ENCODE peak calls at places on chromosomes 11 and 22, in ten cellular contexts. L is epithelial cell of proximal tubule, J is heart left ventricle, S is heart right ventricle, M is colonic mucosa, I is gastrocnemius medialis, B is chondrocyte, D is GM12865, C is body of pancreas, X is AG10803. Q is an unnamed sample.

GRCh38 chr11:47208628-47209027 is 6.1 kb upstream of the DDB2 start:
- DNase-seq in M (no peak), L (no peak), X (no peak), I (no peak), S (no peak), D (no peak), C (no peak), J (no peak), B (no peak), Q (no peak)

GRCh38 chr11:251550-251949 is 14.8 kb downstream of the PSMD13 start:
- DNase-seq in X (peak), S (no peak), L (no peak), I (no peak), D (peak), M (no peak), B (no peak), J (no peak), C (no peak), Q (no peak)

GRCh38 chr22:41841085-41841712 is 8.3 kb downstream of the SREBF2 start:
- DNase-seq in S (no peak), L (no peak), J (no peak), B (no peak), I (no peak), X (no peak), D (no peak), C (no peak), M (peak), Q (no peak)

GRCh38 chr22:17970205-17970708 is 54.1 kb downstream of the MICAL3 start:
- DNase-seq in C (no peak), X (no peak), S (no peak), D (no peak), L (no peak), B (no peak), I (no peak), M (no peak), J (no peak), Q (peak)

GRCh38 chr11:48141475-48142100 is 75.0 kb upstream of the OR4B1 start:
- DNase-seq in S (no peak), B (no peak), C (no peak), L (no peak), D (no peak), X (peak), J (no peak), M (no peak), I (peak), Q (peak)

GRCh38 chr11:62337682-62338181 is 484 bp downstream of the ASRGL1 start:
- DNase-seq in S (peak), X (no peak), D (peak), J (no peak), C (peak), B (peak), M (peak), I (no peak), L (no peak), Q (no peak)

GRCh38 chr11:111565111-111565720 is 24.7 kb downstream of the LAYN start:
- DNase-seq in C (peak), B (no peak), S (peak), M (peak), D (peak), I (peak), L (peak), X (peak), J (peak), Q (peak)

GRCh38 chr22:49825436-49825835 is 2.2 kb downstream of the BRD1 start:
- DNase-seq in B (no peak), D (no peak), I (no peak), J (no peak), X (peak), C (no peak), L (no peak), M (no peak), S (no peak), Q (peak)

GRCh38 chr11:13384837-13385417 is 78.1 kb downstream of the BTBD10 start:
- DNase-seq in B (no peak), J (no peak), S (no peak), C (peak), M (peak), L (peak), D (peak), X (peak), I (no peak), Q (peak)

GRCh38 chr22:35719212-35719869 is 1.7 kb downstream of the APOL5 start:
- DNase-seq in I (no peak), M (no peak), J (no peak), S (no peak), D (peak), C (no peak), X (no peak), L (no peak), B (no peak), Q (no peak)

GRCh38 chr11:95453616-95454118 is 222.7 kb upstream of the SESN3 start:
- DNase-seq in B (no peak), D (no peak), S (peak), I (no peak), X (peak), L (no peak), C (peak), J (peak), M (no peak), Q (no peak)

GRCh38 chr22:44682556-44683168 is 19.3 kb upstream of the PRR5 start:
- DNase-seq in D (no peak), B (no peak), C (no peak), M (no peak), J (no peak), S (no peak), I (no peak), L (no peak), X (no peak), Q (no peak)

GRCh38 chr11:73383249-73384126 is 7.3 kb downstream of the RELT start:
- DNase-seq in B (no peak), C (no peak), I (no peak), S (no peak), L (no peak), X (no peak), D (peak), M (peak), J (no peak), Q (no peak)

GRCh38 chr11:65118097-65118837 is 766 bp upstream of the ZNHIT2 start:
- DNase-seq in M (no peak), S (no peak), D (no peak), C (no peak), X (no peak), L (no peak), J (no peak), I (peak), B (peak), Q (no peak)
- TF ChIP-seq CTCF in M (peak), S (peak), D (no peak), C (no peak), X (no peak), L (no peak), J (peak), I (peak), B (peak), Q (peak)

GRCh38 chr11:122882189-122882808 is at the start of gene JHY:
- DNase-seq in M (no peak), J (no peak), B (no peak), I (peak), X (no peak), C (no peak), D (no peak), S (no peak), L (no peak), Q (no peak)

GRCh38 chr11:122882809-122883681 is 486 bp downstream of the JHY start:
- DNase-seq in I (no peak), D (peak), X (peak), C (peak), M (peak), J (peak), L (no peak), B (no peak), S (peak), Q (peak)

GRCh38 chr11:122883682-122883981 is 1.1 kb downstream of the JHY start:
- DNase-seq in D (no peak), X (no peak), L (no peak), I (no peak), M (no peak), S (no peak), C (no peak), J (no peak), B (no peak), Q (no peak)

GRCh38 chr11:122877732-122878131 is 4.8 kb upstream of the JHY start:
- DNase-seq in S (no peak), L (no peak), M (no peak), X (no peak), C (no peak), B (no peak), J (no peak), I (no peak), D (no peak), Q (no peak)

GRCh38 chr11:122879785-122880184 is 2.8 kb upstream of the JHY start:
- DNase-seq in B (no peak), I (no peak), L (no peak), D (no peak), M (no peak), J (no peak), X (no peak), S (no peak), C (no peak), Q (no peak)
- TF ChIP-seq CTCF in B (no peak), I (no peak), L (no peak), D (no peak), M (no peak), J (no peak), X (no peak), S (no peak), C (no peak), Q (no peak)

DNA sequence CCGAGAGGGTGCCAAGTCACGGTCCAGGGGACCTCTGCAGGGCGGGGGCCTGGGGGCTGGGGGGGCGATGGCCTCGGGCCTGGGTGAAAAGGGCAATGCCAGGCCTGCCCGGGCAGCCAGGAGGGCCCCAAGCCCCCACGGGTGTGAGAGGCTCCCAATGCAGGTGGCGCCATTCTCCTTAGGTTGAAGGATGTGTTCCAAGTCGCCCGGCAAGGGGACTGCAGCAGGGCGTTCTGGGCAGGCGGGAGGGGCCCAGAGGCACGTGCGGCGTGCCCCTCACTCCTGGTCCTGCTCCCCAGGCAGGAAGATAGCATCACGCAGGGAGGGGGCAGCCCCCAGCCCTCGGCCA is 730 bp upstream of the TNNI2 start:
- DNase-seq in J (no peak), D (no peak), I (peak), X (no peak), S (no peak), L (no peak), B (no peak), C (no peak), M (no peak), Q (no peak)
- TF ChIP-seq CTCF in J (no peak), D (no peak), I (peak), X (no peak), S (no peak), L (no peak), B (peak), C (no peak), M (no peak), Q (peak)

GRCh38 chr11:75214411-75214821 is 26.2 kb upstream of the TPBGL start:
- DNase-seq in D (peak), I (no peak), B (no peak), J (peak), S (peak), M (peak), C (peak), X (peak), L (peak), Q (peak)
- TF ChIP-seq CTCF in D (peak), I (no peak), B (peak), J (peak), S (peak), M (no peak), C (peak), X (peak), L (peak), Q (peak)

GRCh38 chr11:24386551-24387404 is 110.1 kb upstream of the LUZP2 start:
- DNase-seq in L (no peak), X (peak), B (no peak), C (no peak), S (no peak), J (no peak), M (no peak), D (peak), I (no peak), Q (peak)
- TF ChIP-seq CTCF in L (peak), X (peak), B (peak), C (peak), S (peak), J (peak), M (peak), D (no peak), I (no peak), Q (peak)

DNA sequence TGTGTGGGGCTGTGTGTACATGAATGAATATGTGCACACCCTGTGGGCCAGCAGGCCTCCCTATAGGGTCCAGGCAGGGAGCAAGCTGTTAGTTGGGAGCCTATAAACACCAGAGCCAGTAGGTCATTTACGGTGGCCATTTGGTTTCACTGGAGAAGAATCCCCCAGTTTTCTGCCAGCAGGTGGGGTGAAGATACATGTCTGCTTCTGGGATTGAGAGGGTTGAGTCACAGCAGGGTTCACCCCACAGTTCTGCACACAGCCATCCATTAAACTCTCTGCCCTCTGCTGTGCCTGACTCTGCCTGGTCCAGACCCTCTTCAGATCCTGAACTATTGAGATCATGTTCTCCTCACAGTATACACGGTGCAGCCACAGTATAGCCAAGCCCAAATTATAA is 34.9 kb downstream of the BARX2 start:
- DNase-seq in L (no peak), D (no peak), S (no peak), J (no peak), X (no peak), I (no peak), C (no peak), M (no peak), B (no peak), Q (no peak)
- TF ChIP-seq CTCF in L (peak), D (no peak), S (no peak), J (no peak), X (no peak), I (no peak), C (no peak), M (no peak), B (no peak), Q (no peak)

DNA sequence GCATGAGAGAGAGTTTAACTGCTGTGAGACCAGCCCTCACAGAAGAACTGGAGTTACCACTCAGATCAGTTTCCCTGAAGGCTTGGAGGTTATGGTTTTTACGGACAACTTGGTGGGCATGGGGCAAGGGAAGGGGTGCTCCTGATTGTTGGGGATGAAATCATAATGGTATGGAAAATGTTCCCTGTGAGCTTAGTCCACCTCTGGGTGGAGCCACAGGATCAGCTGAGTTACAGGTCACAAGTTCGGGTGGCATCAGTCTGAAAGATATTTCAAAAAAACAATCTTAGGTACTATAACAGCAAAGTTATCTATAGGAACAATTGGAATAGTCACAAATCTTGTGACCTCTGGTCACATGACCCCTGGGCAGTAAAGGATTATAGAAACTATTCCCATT is 162.9 kb downstream of the DLG2 start:
- DNase-seq in M (no peak), I (no peak), C (no peak), S (no peak), X (no peak), J (no peak), D (no peak), L (no peak), B (no peak), Q (no peak)
- TF ChIP-seq CTCF in M (no peak), I (peak), C (no peak), S (peak), X (no peak), J (peak), D (no peak), L (no peak), B (no peak), Q (no peak)

DNA sequence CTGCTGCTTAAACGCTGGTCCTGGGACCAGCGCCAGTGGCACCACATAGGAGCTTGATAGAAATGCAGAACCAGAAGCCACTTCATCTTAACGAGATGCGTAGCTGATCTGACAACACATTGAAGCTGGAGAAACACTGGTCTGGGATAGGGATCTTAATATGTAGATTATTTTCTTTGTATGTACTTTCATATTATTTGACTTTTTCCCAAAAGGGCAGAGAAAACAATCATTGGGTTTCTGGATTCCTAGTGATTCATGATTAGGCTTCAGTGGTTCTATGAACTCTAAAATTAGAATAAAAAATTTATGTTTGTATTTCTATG is 12.3 kb downstream of the MPEG1 start:
- DNase-seq in D (peak), C (no peak), I (no peak), M (no peak), X (no peak), S (no peak), L (no peak), J (no peak), B (no peak), Q (no peak)
- TF ChIP-seq CTCF in D (no peak), C (no peak), I (no peak), M (no peak), X (no peak), S (no peak), L (no peak), J (no peak), B (no peak), Q (no peak)

Q was measured in HFFc6.